ENCODE peak calls at places on chromosomes 16 and 17, in six cellular contexts. Z, F, Y, E, O and W are unnamed samples.

GRCh38 chr17:66923881-66924280 is 40.6 kb upstream of the CACNG4 start:
- DNase-seq in E (no peak), Z (no peak), Y (no peak), F (no peak), O (no peak), W (no peak)

GRCh38 chr16:31080756-31081419 is 6.7 kb downstream of the ZNF646 start:
- DNase-seq in Y (no peak), Z (no peak), F (no peak), E (no peak), O (no peak), W (no peak)

GRCh38 chr17:47792457-47792856 is 29.1 kb downstream of the OSBPL7 start:
- DNase-seq in E (no peak), Y (no peak), O (no peak), F (no peak), Z (no peak), W (no peak)

GRCh38 chr16:71473891-71474290 is 11.8 kb upstream of the ZNF23 start:
- DNase-seq in Z (no peak), Y (no peak), E (no peak), O (no peak), F (no peak), W (no peak)

GRCh38 chr16:82699711-82700495 is 73.1 kb downstream of the CDH13 start:
- DNase-seq in E (no peak), F (peak; percentile 84), Z (no peak), O (no peak), Y (peak; percentile 80), W (no peak)

GRCh38 chr17:81160306-81160705 is 5.0 kb upstream of the PVALEF start:
- DNase-seq in E (no peak), Y (no peak), F (no peak), O (no peak), Z (no peak), W (no peak)

GRCh38 chr17:41895617-41896016 is 23.1 kb downstream of the ACLY start:
- DNase-seq in Z (no peak), F (no peak), Y (peak; percentile 27), O (no peak), E (no peak), W (no peak)

GRCh38 chr16:16100631-16101030 is 122.7 kb downstream of the ABCC6 start:
- DNase-seq in Z (no peak), F (no peak), O (no peak), E (no peak), Y (no peak), W (no peak)

GRCh38 chr17:40953876-40954275 is 12.9 kb downstream of the KRT39 start:
- DNase-seq in Z (no peak), Y (peak; percentile 94), O (no peak), E (no peak), F (peak; percentile 7), W (peak; percentile 99)

GRCh38 chr17:5138616-5139453 is 23.0 kb downstream of the USP6 start:
- DNase-seq in O (no peak), E (no peak), Z (peak; percentile 24), Y (no peak), F (no peak), W (no peak)

GRCh38 chr16:66265106-66265415 is 101.4 kb upstream of the CDH5 start:
- DNase-seq in Y (no peak), F (no peak), O (no peak), Z (no peak), E (no peak), W (no peak)

GRCh38 chr17:77327566-77328463 is 187.0 kb downstream of the SEC14L1 start:
- DNase-seq in F (no peak), Y (no peak), E (no peak), O (no peak), Z (peak; percentile 23), W (no peak)

GRCh38 chr16:84583995-84584394 is 33.9 kb downstream of the COTL1 start:
- DNase-seq in Z (no peak), Y (no peak), E (no peak), F (no peak), O (no peak), W (no peak)

GRCh38 chr17:81365601-81366585 is 29.4 kb upstream of the BAHCC1 start:
- DNase-seq in F (no peak), Z (peak; percentile 29), E (no peak), O (no peak), Y (peak; percentile 81), W (no peak)

GRCh38 chr17:35920229-35920628 is 10.3 kb downstream of the RDM1 start:
- DNase-seq in E (no peak), O (no peak), F (no peak), Y (no peak), Z (no peak), W (no peak)

GRCh38 chr17:65028537-65028843 is 28.1 kb downstream of the GNA13 start:
- DNase-seq in E (no peak), O (no peak), Z (no peak), F (no peak), Y (no peak), W (peak; percentile 21)

GRCh38 chr17:35167046-35167445 is 19.4 kb downstream of the UNC45B start:
- DNase-seq in F (no peak), O (no peak), E (no peak), Z (no peak), Y (no peak), W (peak; percentile 91)

GRCh38 chr17:45116434-45117016 is 15.8 kb downstream of the PLCD3 start:
- DNase-seq in F (no peak), Z (no peak), E (no peak), O (no peak), Y (no peak), W (peak; percentile 38)

GRCh38 chr16:2244926-2245795 is 6.2 kb downstream of the ECI1 start:
- DNase-seq in O (no peak), Z (no peak), E (no peak), F (no peak), Y (no peak), W (no peak)

GRCh38 chr16:85888405-85889331 is 10.3 kb upstream of the IRF8 start:
- DNase-seq in F (peak; percentile 86), Y (peak; percentile 65), E (no peak), O (no peak), Z (peak; percentile 8), W (no peak)

GRCh38 chr16:2821483-2822157 is 4.6 kb downstream of the PRSS21 start:
- DNase-seq in F (no peak), O (no peak), Y (no peak), E (no peak), Z (no peak), W (peak; percentile 13)

GRCh38 chr16:88951989-88952388 is 25.0 kb downstream of the CBFA2T3 start:
- DNase-seq in F (no peak), O (no peak), E (no peak), Y (no peak), Z (no peak), W (no peak)

GRCh38 chr17:325270-325976 is 27.2 kb downstream of the RPH3AL start:
- DNase-seq in F (no peak), Z (no peak), E (no peak), Y (no peak), O (no peak), W (no peak)

GRCh38 chr17:17947966-17948365 is 24.2 kb downstream of the TOM1L2 start:
- DNase-seq in Z (no peak), O (no peak), Y (peak; percentile 54), E (no peak), F (no peak), W (no peak)

GRCh38 chr17:75601057-75601987 is 13.7 kb downstream of the MYO15B start:
- DNase-seq in Z (peak; percentile 92), F (peak; percentile 24), E (peak; percentile 54), Y (peak; percentile 5), O (peak; percentile 97), W (peak; percentile 58)

GRCh38 chr16:1168837-1169236 is 15.9 kb downstream of the CACNA1H start:
- DNase-seq in E (no peak), Y (no peak), O (no peak), Z (no peak), F (no peak), W (no peak)

GRCh38 chr17:62720126-62720850 is 87.8 kb downstream of the MARCHF10 start:
- DNase-seq in F (no peak), Y (no peak), Z (peak; percentile 44), O (no peak), E (no peak), W (peak; percentile 60)

GRCh38 chr16:11315499-11315898 is 29.8 kb upstream of the RMI2 start:
- DNase-seq in E (peak; percentile 82), Y (peak; percentile 68), O (peak; percentile 85), Z (peak; percentile 98), F (peak; percentile 53), W (peak; percentile 73)
- H3K4ac ChIP-seq in E (no peak overlapping the region), Y (peak overlapping the region; percentile 93), O (no peak overlapping the region), Z (no peak overlapping the region), F (no peak overlapping the region), W (no peak overlapping the region)

GRCh38 chr16:64150193-64150592 is 971.7 kb downstream of the CDH11 start:
- DNase-seq in F (no peak), Z (no peak), Y (peak; percentile 3), O (no peak), E (no peak), W (no peak)
- H2AFZ ChIP-seq in F (no peak overlapping the region), Z (no peak overlapping the region), Y (no peak overlapping the region), O (no peak overlapping the region), E (no peak overlapping the region), W (no peak overlapping the region)

GRCh38 chr17:73304971-73305786 is 6.6 kb downstream of the CDC42EP4 start:
- DNase-seq in Z (peak; percentile 85), F (peak; percentile 96), E (no peak), O (peak; percentile 63), Y (peak; percentile 78), W (peak; percentile 56)
- H3K23ac ChIP-seq in Z (no peak overlapping the region), F (no peak overlapping the region), E (no peak overlapping the region), O (no peak overlapping the region), Y (peak overlapping the region; percentile 97), W (no peak overlapping the region)

DNA sequence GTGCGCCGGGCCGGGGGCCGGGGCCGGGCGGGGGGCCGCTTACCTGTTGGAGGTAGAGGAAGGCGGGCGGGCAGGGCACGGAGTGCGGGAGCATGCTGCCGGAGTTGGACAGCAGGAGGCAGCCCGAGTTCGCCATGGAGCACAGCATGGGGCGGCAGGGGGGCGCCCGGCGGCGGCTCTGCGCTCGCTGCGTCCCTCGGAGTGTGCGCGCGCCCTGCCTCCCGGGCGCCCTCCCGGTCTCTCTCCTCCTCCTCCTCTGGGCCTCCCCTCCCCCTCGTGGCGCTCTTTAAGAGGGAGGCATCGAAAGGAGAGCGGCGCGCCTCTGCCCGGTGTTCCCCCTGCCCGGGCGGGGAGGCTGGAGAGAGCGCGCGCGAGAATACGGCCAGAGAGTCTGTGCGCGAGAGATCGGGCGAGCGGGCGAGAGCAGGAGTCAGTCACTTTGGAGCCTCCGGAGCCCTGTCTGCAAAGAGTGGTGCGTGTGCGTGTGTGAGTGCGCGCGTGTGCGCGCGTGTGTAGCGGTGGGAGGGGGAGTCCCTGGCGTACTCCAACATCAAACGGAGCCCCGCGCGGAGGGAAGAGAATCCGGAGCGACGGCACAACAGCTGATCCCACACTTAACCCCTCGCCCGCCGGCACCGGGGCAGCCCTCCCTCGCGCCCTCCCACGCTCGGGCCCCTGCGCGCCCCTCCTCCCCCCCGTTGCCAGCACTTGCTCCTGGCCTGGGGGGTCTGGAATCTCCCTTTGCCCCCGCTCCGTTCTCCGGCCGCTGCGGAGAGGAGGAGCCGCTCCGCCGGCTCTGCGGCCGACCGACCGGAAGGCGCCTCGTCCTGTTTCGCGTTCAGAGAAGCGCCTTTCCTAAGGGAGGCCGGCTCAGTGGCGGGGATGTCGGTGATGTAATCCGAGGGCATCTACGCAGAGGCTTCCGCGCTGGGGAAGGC is 108.9 kb downstream of the ENGASE start:
- DNase-seq in O (peak; percentile 82), Y (no peak), Z (peak; percentile 85), E (peak; percentile 73), F (peak; percentile 4), W (no peak)
- H3K4ac ChIP-seq in O (no peak overlapping the region), Y (no peak overlapping the region), Z (no peak overlapping the region), E (no peak overlapping the region), F (no peak overlapping the region), W (no peak overlapping the region)

GRCh38 chr16:49440156-49441065 is 66.8 kb downstream of the C16orf78 start:
- DNase-seq in E (no peak), O (no peak), Z (no peak), Y (no peak), F (no peak), W (no peak)
- H2AFZ ChIP-seq in E (peak overlapping the region; percentile 5), O (peak overlapping the region; percentile 8), Z (no peak overlapping the region), Y (no peak overlapping the region), F (no peak overlapping the region), W (no peak overlapping the region)